ENCODE peak calls at places on chromosomes 3 and 15, in four cellular contexts. One of them, this sample, is unnamed.

GRCh38 chr3:29279276-29279675 is 1.6 kb upstream of the RBMS3 start:
- DNase-seq in esophagus squamous epithelium: no peak
- DNase-seq in PC-9: no peak
- DNase-seq in iPS DF 6.9: no peak
- DNase-seq in this sample: no peak

GRCh38 chr3:37375184-37376120 is 201.1 kb upstream of the LRRFIP2 start:
- DNase-seq in esophagus squamous epithelium: no peak
- DNase-seq in PC-9: no peak
- DNase-seq in iPS DF 6.9: peak; percentile 9
- DNase-seq in this sample: no peak

GRCh38 chr3:156553705-156554356 is 1.1 kb downstream of the SSR3 start:
- DNase-seq in esophagus squamous epithelium: no peak
- DNase-seq in PC-9: peak; percentile 53
- DNase-seq in iPS DF 6.9: no peak
- DNase-seq in this sample: peak; percentile 64

GRCh38 chr15:72319360-72319984 is 485 bp downstream of the CELF6 start:
- DNase-seq in esophagus squamous epithelium: no peak
- DNase-seq in PC-9: no peak
- DNase-seq in iPS DF 6.9: peak; percentile 48
- DNase-seq in this sample: peak; percentile 64

GRCh38 chr3:81995334-81995733 is 233.9 kb upstream of the GBE1 start:
- DNase-seq in esophagus squamous epithelium: no peak
- DNase-seq in PC-9: no peak
- DNase-seq in iPS DF 6.9: no peak
- DNase-seq in this sample: no peak

GRCh38 chr3:38168151-38168987 is 3.0 kb downstream of the OXSR1 start:
- DNase-seq in esophagus squamous epithelium: no peak
- DNase-seq in PC-9: peak; percentile 46
- DNase-seq in iPS DF 6.9: no peak
- DNase-seq in this sample: peak; percentile 28

GRCh38 chr3:23806322-23807160 is 786 bp downstream of the UBE2E1 start:
- DNase-seq in esophagus squamous epithelium: no peak
- DNase-seq in PC-9: no peak
- DNase-seq in iPS DF 6.9: no peak
- DNase-seq in this sample: peak; percentile 20

GRCh38 chr15:91496754-91497691 is 356.5 kb upstream of the SLCO3A1 start:
- DNase-seq in esophagus squamous epithelium: no peak
- DNase-seq in PC-9: no peak
- DNase-seq in iPS DF 6.9: no peak
- DNase-seq in this sample: no peak

GRCh38 chr3:117660941-117661635 is 951.5 kb downstream of the TUSC7 start:
- DNase-seq in esophagus squamous epithelium: no peak
- DNase-seq in PC-9: no peak
- DNase-seq in iPS DF 6.9: no peak
- DNase-seq in this sample: peak; percentile 62

GRCh38 chr3:179348325-179349013 is 960 bp downstream of the MFN1 start:
- DNase-seq in esophagus squamous epithelium: no peak
- DNase-seq in PC-9: peak; percentile 67
- DNase-seq in iPS DF 6.9: no peak
- DNase-seq in this sample: no peak

GRCh38 chr3:11996500-11996899 is 7.7 kb upstream of the SYN2 start:
- DNase-seq in esophagus squamous epithelium: no peak
- DNase-seq in PC-9: no peak
- DNase-seq in iPS DF 6.9: no peak
- DNase-seq in this sample: no peak

GRCh38 chr3:184255291-184256039 is 5.9 kb downstream of the CAMK2N2 start:
- DNase-seq in esophagus squamous epithelium: no peak
- DNase-seq in PC-9: peak; percentile 50
- DNase-seq in iPS DF 6.9: no peak
- DNase-seq in this sample: no peak

GRCh38 chr15:95998935-95999334 is 331.6 kb upstream of the NR2F2 start:
- DNase-seq in esophagus squamous epithelium: no peak
- DNase-seq in PC-9: no peak
- DNase-seq in iPS DF 6.9: no peak
- DNase-seq in this sample: no peak

GRCh38 chr3:14587733-14588360 is 47.7 kb upstream of the GRIP2 start:
- DNase-seq in esophagus squamous epithelium: no peak
- DNase-seq in PC-9: peak; percentile 49
- DNase-seq in iPS DF 6.9: no peak
- DNase-seq in this sample: peak; percentile 54

GRCh38 chr3:124972457-124972856 is 37.9 kb upstream of the MUC13 start:
- DNase-seq in esophagus squamous epithelium: no peak
- DNase-seq in PC-9: no peak
- DNase-seq in iPS DF 6.9: no peak
- DNase-seq in this sample: no peak

GRCh38 chr15:79811406-79812405 is 85.1 kb downstream of the MTHFS start:
- DNase-seq in esophagus squamous epithelium: no peak
- DNase-seq in PC-9: no peak
- DNase-seq in iPS DF 6.9: no peak
- DNase-seq in this sample: peak; percentile 85

GRCh38 chr3:105351821-105352220 is 14.9 kb upstream of the ALCAM start:
- DNase-seq in esophagus squamous epithelium: no peak
- DNase-seq in PC-9: peak; percentile 76
- DNase-seq in iPS DF 6.9: no peak
- DNase-seq in this sample: no peak

GRCh38 chr3:127218457-127218922 is 25.6 kb downstream of the PRR23E start:
- DNase-seq in esophagus squamous epithelium: no peak
- DNase-seq in PC-9: no peak
- DNase-seq in iPS DF 6.9: no peak
- DNase-seq in this sample: no peak

GRCh38 chr15:57327985-57328471 is 48.3 kb upstream of the CGNL1 start:
- DNase-seq in esophagus squamous epithelium: no peak
- DNase-seq in PC-9: no peak
- DNase-seq in iPS DF 6.9: no peak
- DNase-seq in this sample: peak; percentile 86

GRCh38 chr3:53171109-53171453 is 10.1 kb downstream of the PRKCD start:
- DNase-seq in esophagus squamous epithelium: no peak
- DNase-seq in PC-9: no peak
- DNase-seq in iPS DF 6.9: no peak
- DNase-seq in this sample: no peak

GRCh38 chr15:50435772-50436171 is 11.6 kb downstream of the USP8 start:
- DNase-seq in esophagus squamous epithelium: no peak
- DNase-seq in PC-9: no peak
- DNase-seq in iPS DF 6.9: no peak
- DNase-seq in this sample: no peak

GRCh38 chr15:40747685-40748631 is 7.1 kb downstream of the RMDN3 start:
- DNase-seq in esophagus squamous epithelium: no peak
- DNase-seq in PC-9: no peak
- DNase-seq in iPS DF 6.9: no peak
- DNase-seq in this sample: peak; percentile 43

DNA sequence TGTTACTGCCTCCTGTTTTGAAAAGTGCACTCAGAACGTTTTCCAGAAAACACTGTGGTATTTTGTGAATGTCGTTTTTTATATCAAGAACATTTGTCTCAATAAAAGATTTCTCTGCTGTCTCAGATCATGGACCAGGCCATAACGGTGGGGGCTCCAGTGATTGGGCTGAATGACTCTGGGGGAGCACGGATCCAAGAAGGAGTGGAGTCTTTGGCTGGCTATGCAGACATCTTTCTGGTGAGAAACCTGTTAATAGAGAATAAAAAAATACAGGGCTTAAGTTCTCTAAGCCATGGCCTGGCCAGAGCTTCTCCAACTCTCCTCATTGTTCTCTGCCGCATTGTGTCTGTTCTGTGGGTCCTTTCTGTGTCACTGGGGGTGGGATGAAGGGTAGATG is 11.7 kb downstream of the PCCB start:
- DNase-seq in esophagus squamous epithelium: no peak
- DNase-seq in PC-9: no peak
- DNase-seq in iPS DF 6.9: no peak
- DNase-seq in this sample: no peak
- H3K36me3 ChIP-seq in esophagus squamous epithelium: no peaks in the 10 kb centered on the region
- H3K36me3 ChIP-seq in PC-9: no peaks in the 10 kb centered on the region
- H3K36me3 ChIP-seq in iPS DF 6.9: peaks cover 12% of the 10 kb centered on the region
- H3K36me3 ChIP-seq in this sample: peaks cover 56% of the 10 kb centered on the region

GRCh38 chr3:47433796-47434195 is 41.9 kb downstream of the SCAP start:
- DNase-seq in esophagus squamous epithelium: no peak
- DNase-seq in PC-9: peak; percentile 60
- DNase-seq in iPS DF 6.9: no peak
- DNase-seq in this sample: no peak
- H3K36me3 ChIP-seq in esophagus squamous epithelium: peaks cover 18% of the 10 kb centered on the region
- H3K36me3 ChIP-seq in PC-9: peaks cover 12% of the 10 kb centered on the region
- H3K36me3 ChIP-seq in iPS DF 6.9: peaks cover 8% of the 10 kb centered on the region
- H3K36me3 ChIP-seq in this sample: peaks cover 2% of the 10 kb centered on the region

DNA sequence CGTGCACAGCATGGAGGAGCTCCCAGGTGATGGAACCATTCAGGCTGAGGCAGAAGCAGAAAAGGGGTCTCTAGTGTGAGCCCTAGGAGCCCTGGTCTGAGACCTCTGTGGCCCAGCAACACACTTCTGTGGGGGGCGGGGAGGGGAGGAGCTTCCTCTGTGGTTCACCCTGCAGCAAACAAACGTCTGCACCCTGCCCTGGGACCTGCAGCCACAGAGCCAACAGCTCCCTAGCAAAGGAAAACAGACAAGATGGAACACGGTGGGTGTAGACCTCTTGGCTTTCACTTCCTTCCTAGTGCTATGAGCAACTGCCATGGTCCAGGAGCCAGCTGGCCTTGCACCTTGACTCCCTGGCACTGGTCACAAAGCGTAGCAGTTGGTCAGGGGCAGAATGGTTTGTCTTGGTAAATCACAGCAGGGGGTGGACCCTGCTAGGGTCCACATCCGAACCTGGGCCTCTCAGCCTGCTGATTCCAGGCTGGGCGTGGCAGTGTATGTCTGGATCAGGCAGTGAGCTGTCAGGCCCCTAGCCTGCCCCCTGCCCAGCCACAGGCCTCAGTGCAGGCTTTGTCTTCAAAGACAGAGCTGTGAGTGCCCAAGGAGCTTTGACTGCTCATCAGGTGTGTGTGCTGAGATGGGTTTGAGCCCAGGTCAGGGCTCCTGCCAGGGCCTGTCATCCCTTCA is 6.7 kb downstream of the AMIGO3 start:
- DNase-seq in esophagus squamous epithelium: no peak
- DNase-seq in PC-9: no peak
- DNase-seq in iPS DF 6.9: no peak
- DNase-seq in this sample: no peak
- H3K36me3 ChIP-seq in esophagus squamous epithelium: peaks cover 9% of the 10 kb centered on the region
- H3K36me3 ChIP-seq in PC-9: no peaks in the 10 kb centered on the region
- H3K36me3 ChIP-seq in iPS DF 6.9: peaks cover 5% of the 10 kb centered on the region
- H3K36me3 ChIP-seq in this sample: no peaks in the 10 kb centered on the region

GRCh38 chr3:129280183-129280582 is 1.5 kb downstream of the HMCES start:
- DNase-seq in esophagus squamous epithelium: no peak
- DNase-seq in PC-9: no peak
- DNase-seq in iPS DF 6.9: no peak
- DNase-seq in this sample: no peak

GRCh38 chr3:129278439-129278969 is at the start of gene HMCES:
- DNase-seq in esophagus squamous epithelium: peak; percentile 47
- DNase-seq in PC-9: peak; percentile 69
- DNase-seq in iPS DF 6.9: peak; percentile 82
- DNase-seq in this sample: peak; percentile 95

GRCh38 chr3:129276385-129276784 is 2.3 kb upstream of the HMCES start:
- DNase-seq in esophagus squamous epithelium: no peak
- DNase-seq in PC-9: no peak
- DNase-seq in iPS DF 6.9: no peak
- DNase-seq in this sample: no peak

GRCh38 chr3:129278970-129279906 is 568 bp downstream of the HMCES start:
- DNase-seq in esophagus squamous epithelium: no peak
- DNase-seq in PC-9: peak; percentile 60
- DNase-seq in iPS DF 6.9: no peak
- DNase-seq in this sample: peak; percentile 14

DNA sequence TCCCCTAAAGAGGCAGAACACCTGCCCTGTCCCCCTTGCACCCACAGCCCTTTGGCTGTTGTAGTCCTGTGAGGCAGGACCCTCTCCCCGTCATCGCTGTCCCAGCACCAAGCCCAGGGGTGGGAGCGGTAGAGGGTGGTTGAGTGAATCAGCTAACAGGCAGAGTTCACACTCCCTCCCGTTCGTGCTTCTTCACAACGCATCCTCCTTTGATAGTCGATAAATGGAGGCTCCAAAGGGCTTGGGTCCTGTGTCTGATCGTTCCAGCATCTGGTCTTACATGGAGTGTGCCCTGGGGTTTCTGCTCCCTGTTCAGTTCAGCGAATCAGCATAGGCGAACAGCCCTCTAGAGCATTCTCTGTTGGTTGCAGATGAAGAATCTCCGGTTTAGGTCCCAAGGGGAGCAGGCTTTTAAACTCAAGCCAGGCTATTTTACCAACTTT is 820 bp upstream of the HMCES start:
- DNase-seq in esophagus squamous epithelium: no peak
- DNase-seq in PC-9: no peak
- DNase-seq in iPS DF 6.9: no peak
- DNase-seq in this sample: no peak
- H3K36me3 ChIP-seq in esophagus squamous epithelium: peaks cover 14% of the 10 kb centered on the region
- H3K36me3 ChIP-seq in PC-9: peaks cover 24% of the 10 kb centered on the region
- H3K36me3 ChIP-seq in iPS DF 6.9: peaks cover 13% of the 10 kb centered on the region
- H3K36me3 ChIP-seq in this sample: peaks cover 65% of the 10 kb centered on the region

GRCh38 chr15:65877752-65878151 is 8.5 kb downstream of the RAB11A start:
- DNase-seq in esophagus squamous epithelium: no peak
- DNase-seq in PC-9: no peak
- DNase-seq in iPS DF 6.9: no peak
- DNase-seq in this sample: no peak
- H3K36me3 ChIP-seq in esophagus squamous epithelium: peaks cover 19% of the 10 kb centered on the region
- H3K36me3 ChIP-seq in PC-9: peaks cover 4% of the 10 kb centered on the region
- H3K36me3 ChIP-seq in iPS DF 6.9: peaks cover 3% of the 10 kb centered on the region
- H3K36me3 ChIP-seq in this sample: peaks cover 70% of the 10 kb centered on the region

GRCh38 chr3:123547881-123548534 is 36.8 kb downstream of the HACD2 start:
- DNase-seq in esophagus squamous epithelium: no peak
- DNase-seq in PC-9: no peak
- DNase-seq in iPS DF 6.9: no peak
- DNase-seq in this sample: no peak

GRCh38 chr3:123552095-123552714 is 32.6 kb downstream of the HACD2 start:
- DNase-seq in esophagus squamous epithelium: no peak
- DNase-seq in PC-9: no peak
- DNase-seq in iPS DF 6.9: no peak
- DNase-seq in this sample: no peak

DNA sequence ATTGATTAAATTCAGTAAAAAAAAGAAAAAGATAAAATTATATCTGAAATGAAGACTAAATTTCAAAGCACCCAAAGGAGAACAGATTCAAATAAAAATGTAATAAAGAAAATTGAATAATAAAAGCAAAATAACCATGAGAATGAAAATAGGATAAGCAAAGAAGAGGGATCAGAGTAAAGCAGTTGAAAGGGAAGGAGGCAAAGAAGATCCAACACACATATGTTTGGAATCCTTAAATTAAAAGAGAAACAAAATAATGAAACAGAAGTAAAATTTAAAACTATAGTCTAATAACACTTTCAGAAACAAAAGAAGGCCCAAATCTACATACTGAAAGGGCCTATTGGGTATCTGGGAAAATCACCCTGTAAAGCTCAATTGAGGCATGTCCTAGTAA is 32.1 kb downstream of the HACD2 start:
- DNase-seq in esophagus squamous epithelium: no peak
- DNase-seq in PC-9: no peak
- DNase-seq in iPS DF 6.9: no peak
- DNase-seq in this sample: no peak
- H3K36me3 ChIP-seq in esophagus squamous epithelium: peaks cover 8% of the 10 kb centered on the region
- H3K36me3 ChIP-seq in PC-9: peaks cover 22% of the 10 kb centered on the region
- H3K36me3 ChIP-seq in iPS DF 6.9: no peaks in the 10 kb centered on the region
- H3K36me3 ChIP-seq in this sample: peaks cover 12% of the 10 kb centered on the region

DNA sequence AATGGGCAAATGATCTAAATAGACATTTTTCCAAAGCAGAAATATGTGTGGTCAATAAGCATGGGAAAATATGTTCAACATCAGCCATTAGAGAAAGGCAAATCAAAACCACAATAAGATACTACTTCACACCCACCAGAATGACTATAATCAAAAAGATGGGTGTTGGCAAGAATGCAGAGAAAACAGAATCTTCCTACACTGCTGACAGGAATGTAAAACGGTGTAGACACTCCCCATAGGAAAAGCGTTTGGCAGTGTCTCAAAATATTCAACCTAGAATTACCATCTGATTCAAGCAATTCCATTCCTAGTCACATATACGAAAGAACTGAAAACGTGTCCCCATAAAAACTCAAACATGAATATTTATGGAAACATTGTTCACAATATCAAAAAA is 123.4 kb downstream of the ADAMTS17 start:
- DNase-seq in esophagus squamous epithelium: no peak
- DNase-seq in PC-9: no peak
- DNase-seq in iPS DF 6.9: no peak
- DNase-seq in this sample: no peak
- H3K36me3 ChIP-seq in esophagus squamous epithelium: no peaks in the 10 kb centered on the region
- H3K36me3 ChIP-seq in PC-9: no peaks in the 10 kb centered on the region
- H3K36me3 ChIP-seq in iPS DF 6.9: no peaks in the 10 kb centered on the region
- H3K36me3 ChIP-seq in this sample: no peaks in the 10 kb centered on the region

This sample was measured in MG63.